ENCODE peak calls at places on chromosomes 7 and 10, in six cellular contexts. I, Y, C, N, L and V are unnamed samples.

GRCh38 chr10:33365314-33365713 is 30.8 kb upstream of the NRP1 start:
- DNase-seq in I (no peak), Y (no peak), C (no peak), N (no peak), L (no peak), V (no peak)

GRCh38 chr7:120160166-120160565 is 112.8 kb upstream of the KCND2 start:
- DNase-seq in I (no peak), Y (peak), C (no peak), N (no peak), L (no peak), V (no peak)

GRCh38 chr7:45082031-45082830 is 6.5 kb downstream of the NACAD start:
- DNase-seq in I (no peak), Y (peak), C (peak), N (peak), L (no peak), V (no peak)

GRCh38 chr10:33820531-33820930 is 486.1 kb upstream of the NRP1 start:
- DNase-seq in I (no peak), Y (no peak), C (no peak), N (no peak), L (no peak), V (no peak)

GRCh38 chr7:87475359-87476178 is at the start of gene ABCB4:
- DNase-seq in I (no peak), Y (peak), C (no peak), N (peak), L (no peak), V (peak)

GRCh38 chr10:131630772-131631258 is 270.0 kb upstream of the PPP2R2D start:
- DNase-seq in I (no peak), Y (no peak), C (no peak), N (no peak), L (no peak), V (peak)

GRCh38 chr10:4766449-4766848 is 59.6 kb upstream of the AKR1E2 start:
- DNase-seq in I (no peak), Y (peak), C (peak), N (no peak), L (no peak), V (no peak)

GRCh38 chr7:158049271-158049670 is 538.4 kb downstream of the PTPRN2 start:
- DNase-seq in I (no peak), Y (no peak), C (no peak), N (peak), L (no peak), V (no peak)

GRCh38 chr10:90621577-90621976 is 236.3 kb downstream of the HTR7 start:
- DNase-seq in I (no peak), Y (peak), C (peak), N (no peak), L (no peak), V (no peak)

GRCh38 chr7:2162959-2163358 is 69.8 kb downstream of the MAD1L1 start:
- DNase-seq in I (no peak), Y (no peak), C (peak), N (no peak), L (no peak), V (no peak)

GRCh38 chr7:77894574-77895091 is 96.1 kb downstream of the PHTF2 start:
- DNase-seq in I (no peak), Y (no peak), C (no peak), N (no peak), L (no peak), V (no peak)

GRCh38 chr10:86389441-86390193 is 23.0 kb upstream of the GRID1 start:
- DNase-seq in I (no peak), Y (peak), C (no peak), N (peak), L (peak), V (peak)

GRCh38 chr10:83252169-83252568 is 887.1 kb upstream of the GHITM start:
- DNase-seq in I (no peak), Y (no peak), C (no peak), N (no peak), L (no peak), V (no peak)

GRCh38 chr10:74234569-74234968 is 83.5 kb downstream of the ADK start:
- DNase-seq in I (no peak), Y (peak), C (peak), N (no peak), L (no peak), V (no peak)

GRCh38 chr10:124301736-124302135 is 117.0 kb downstream of the OAT start:
- DNase-seq in I (no peak), Y (no peak), C (peak), N (no peak), L (no peak), V (no peak)

GRCh38 chr10:101120884-101121660 is 10.0 kb upstream of the TLX1 start:
- DNase-seq in I (no peak), Y (no peak), C (no peak), N (peak), L (no peak), V (peak)

GRCh38 chr10:124935946-124936345 is 6.0 kb upstream of the ZRANB1 start:
- DNase-seq in I (no peak), Y (peak), C (peak), N (no peak), L (no peak), V (no peak)

GRCh38 chr7:102412548-102412947 is 16.4 kb downstream of the PRKRIP1 start:
- DNase-seq in I (no peak), Y (peak), C (peak), N (no peak), L (no peak), V (peak)

GRCh38 chr10:110857265-110858158 is 14.2 kb upstream of the PDCD4 start:
- DNase-seq in I (no peak), Y (no peak), C (peak), N (no peak), L (no peak), V (peak)

GRCh38 chr7:35975851-35976454 is 175.1 kb downstream of the SEPTIN7 start:
- DNase-seq in I (peak), Y (peak), C (peak), N (no peak), L (peak), V (peak)